ENCODE peak calls at places on chromosomes 1 and 21, in seven cellular contexts. D is endothelial cell of umbilical vein; G is fibroblast of mammary gland; P is neural progenitor cell; B is HCT116; X is HepG2; E is CD8-positive, alpha-beta T cell. O is an unnamed sample.

GRCh38 chr1:65026235-65026634 is 59.9 kb upstream of the JAK1 start:
- DNase-seq in B (no peak), P (peak), E (no peak), G (peak), D (no peak), X (no peak), O (no peak)

GRCh38 chr1:165854101-165854845 is 26.9 kb downstream of the UCK2 start:
- DNase-seq in P (peak), X (no peak), E (no peak), G (peak), B (no peak), D (peak), O (no peak)

GRCh38 chr1:153140484-153140883 is 10.2 kb downstream of the SPRR2G start:
- DNase-seq in B (no peak), D (no peak), X (no peak), G (no peak), P (no peak), E (no peak), O (no peak)

GRCh38 chr1:236394905-236395779 is 1.1 kb downstream of the EDARADD start:
- DNase-seq in E (peak), P (peak), X (no peak), D (peak), G (no peak), B (no peak), O (no peak)

GRCh38 chr21:42971897-42972275 is 2.5 kb upstream of the PKNOX1 start:
- DNase-seq in G (no peak), E (no peak), B (no peak), X (peak), D (no peak), P (no peak), O (no peak)

GRCh38 chr1:44326821-44327465 is 28.1 kb downstream of the ERI3 start:
- DNase-seq in P (no peak), X (no peak), G (no peak), D (no peak), B (no peak), E (no peak), O (no peak)

GRCh38 chr1:20280906-20281305 is 9.8 kb upstream of the VWA5B1 start:
- DNase-seq in D (no peak), E (no peak), P (no peak), B (no peak), G (no peak), X (no peak), O (no peak)

GRCh38 chr1:238552271-238552670 is 661.5 kb upstream of the ZP4 start:
- DNase-seq in P (no peak), E (no peak), X (no peak), B (no peak), G (peak), D (no peak), O (no peak)

GRCh38 chr1:78038491-78038939 is 7.3 kb upstream of the GIPC2 start:
- DNase-seq in G (peak), D (peak), B (no peak), E (no peak), P (no peak), X (no peak), O (no peak)

GRCh38 chr21:16533692-16534407 is 804.1 kb downstream of the USP25 start:
- DNase-seq in G (peak), E (no peak), D (no peak), P (no peak), X (no peak), B (no peak), O (no peak)

GRCh38 chr1:50969611-50970507 is at the start of gene CDKN2C:
- DNase-seq in P (peak), D (peak), E (peak), B (no peak), X (peak), G (peak), O (no peak)

GRCh38 chr1:202658251-202658650 is 52.0 kb downstream of the SYT2 start:
- DNase-seq in D (no peak), E (no peak), B (no peak), G (no peak), X (no peak), P (no peak), O (no peak)

GRCh38 chr21:32626633-32627196 is 14.5 kb upstream of the CFAP298 start:
- DNase-seq in E (no peak), P (no peak), G (peak), B (no peak), X (no peak), D (no peak), O (no peak)

GRCh38 chr1:68438310-68438709 is 11.4 kb downstream of the RPE65 start:
- DNase-seq in P (no peak), E (no peak), X (no peak), B (no peak), D (no peak), G (no peak), O (no peak)

GRCh38 chr21:26116456-26117011 is 54.0 kb downstream of the APP start:
- DNase-seq in B (no peak), E (no peak), X (peak), D (no peak), P (no peak), G (peak), O (peak)

GRCh38 chr1:16163882-16164820 is 8.3 kb upstream of the EPHA2 start:
- DNase-seq in G (peak), B (no peak), E (no peak), P (peak), D (peak), X (peak), O (peak)

GRCh38 chr1:21509351-21510112 is at the start of gene ALPL:
- DNase-seq in G (no peak), B (no peak), P (peak), D (no peak), E (no peak), X (no peak), O (no peak)
- TF ChIP-seq CTCF in G (no peak), B (no peak), P (no peak), D (no peak), E (no peak), X (no peak), O (no peak)

DNA sequence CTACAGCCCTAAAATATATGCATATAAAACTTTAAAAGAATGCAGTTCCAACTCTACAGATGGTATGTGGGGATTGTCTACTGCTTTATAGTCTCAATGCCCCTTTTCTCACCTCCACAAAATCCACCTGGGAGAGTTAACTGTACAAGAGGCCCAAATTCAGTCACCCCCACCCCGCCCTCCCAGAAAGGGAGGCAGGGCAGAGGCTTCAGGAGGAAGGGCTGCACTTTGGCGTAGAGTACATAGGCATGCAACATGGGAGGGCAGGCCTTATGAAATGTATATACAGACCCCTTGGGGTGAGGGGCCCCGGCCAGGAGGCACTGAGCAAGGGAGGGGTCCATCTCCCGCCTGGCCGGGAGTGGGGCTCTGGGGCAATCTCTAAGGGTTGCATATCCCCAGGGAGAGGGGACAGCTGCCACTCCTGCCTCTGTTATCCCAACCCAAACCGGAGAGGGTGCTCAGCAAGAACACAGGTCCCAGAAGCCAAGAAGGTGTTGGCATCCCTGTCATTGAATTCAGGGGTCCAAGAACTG is 1.3 kb upstream of the PYGO2 start:
- DNase-seq in D (no peak), G (no peak), E (no peak), X (no peak), P (no peak), B (no peak), O (no peak)
- H3K4me3 ChIP-seq in D (no peak), G (no peak), E (no peak), X (peak), P (peak), B (peak), O (peak)

GRCh38 chr1:3796215-3797193 is at the start of gene LRRC47:
- DNase-seq in D (peak), E (peak), B (peak), X (peak), G (peak), P (peak), O (peak)
- TF ChIP-seq CTCF in D (no peak), E (no peak), B (no peak), X (peak), G (no peak), P (no peak), O (no peak)

GRCh38 chr1:10384219-10384618 is 14.6 kb upstream of the PGD start:
- DNase-seq in P (no peak), D (no peak), E (no peak), G (no peak), B (no peak), X (no peak), O (no peak)

GRCh38 chr1:10386761-10387482 is 11.9 kb upstream of the PGD start:
- DNase-seq in X (no peak), P (no peak), B (no peak), G (no peak), E (no peak), D (no peak), O (no peak)

GRCh38 chr1:10387611-10388386 is 11.1 kb upstream of the PGD start:
- DNase-seq in P (peak), X (no peak), G (peak), B (no peak), E (no peak), D (peak), O (no peak)

GRCh38 chr1:10389271-10389973 is 9.4 kb upstream of the PGD start:
- DNase-seq in P (no peak), D (no peak), E (no peak), X (no peak), B (no peak), G (no peak), O (no peak)

DNA sequence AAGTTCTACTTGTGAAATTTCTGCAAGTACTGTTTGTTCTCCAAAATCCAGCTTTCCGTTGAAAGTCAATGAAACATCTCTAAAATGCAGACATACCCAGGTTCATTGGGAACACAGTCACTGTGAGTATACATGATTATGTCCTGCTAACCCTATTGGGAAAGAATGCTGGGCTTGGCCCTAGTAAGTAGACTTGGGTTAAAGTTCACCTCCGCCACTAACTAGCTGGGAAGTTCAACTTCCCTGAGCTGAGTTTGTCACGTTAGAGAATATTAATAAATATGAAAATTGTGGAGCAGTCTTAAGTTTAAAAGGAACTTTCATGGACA is 10.5 kb upstream of the PGD start:
- DNase-seq in E (no peak), B (no peak), D (no peak), P (no peak), G (no peak), X (peak), O (no peak)
- H3K4me3 ChIP-seq in E (no peak), B (no peak), D (no peak), P (no peak), G (no peak), X (peak), O (no peak)

GRCh38 chr1:13930151-13930550 is 230.2 kb downstream of the PRDM2 start:
- DNase-seq in D (no peak), B (peak), X (peak), E (peak), G (no peak), P (peak), O (no peak)
- TF ChIP-seq CTCF in D (no peak), B (peak), X (peak), E (no peak), G (peak), P (peak), O (peak)

DNA sequence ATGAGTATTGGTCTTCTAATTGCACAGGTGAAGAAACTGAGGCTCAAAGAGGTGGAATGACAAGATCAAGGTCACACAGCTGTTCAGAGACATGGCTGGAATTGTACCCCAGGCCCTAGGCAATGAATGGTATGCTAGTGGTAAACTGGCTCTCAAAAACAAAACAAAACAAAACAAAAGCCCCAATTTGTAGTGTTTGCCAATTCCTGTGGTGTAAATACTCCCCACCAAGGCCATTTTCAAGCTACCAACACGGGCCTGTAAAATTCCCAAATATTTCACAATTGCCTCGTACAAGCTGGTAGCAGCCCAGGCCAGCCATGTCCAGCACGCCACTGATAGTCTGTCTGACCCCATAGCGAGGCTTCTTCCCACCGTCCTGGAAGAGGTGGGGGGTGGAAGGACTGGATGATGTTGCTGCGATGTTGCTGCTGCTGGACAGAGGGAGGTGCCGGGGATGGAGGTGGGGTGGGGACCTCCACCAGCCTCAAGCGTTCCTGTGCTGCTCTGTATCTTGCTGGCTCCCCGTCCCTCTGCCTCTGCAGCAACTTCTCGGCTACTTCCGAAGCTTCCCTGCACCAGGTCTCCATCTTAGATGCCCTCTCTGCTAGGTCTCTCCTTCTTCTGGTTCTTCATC is 62.2 kb upstream of the RUNX3 start:
- DNase-seq in G (no peak), P (no peak), E (no peak), D (no peak), B (no peak), X (no peak), O (no peak)
- H3K4me3 ChIP-seq in G (no peak), P (no peak), E (peak), D (no peak), B (no peak), X (no peak), O (no peak)

DNA sequence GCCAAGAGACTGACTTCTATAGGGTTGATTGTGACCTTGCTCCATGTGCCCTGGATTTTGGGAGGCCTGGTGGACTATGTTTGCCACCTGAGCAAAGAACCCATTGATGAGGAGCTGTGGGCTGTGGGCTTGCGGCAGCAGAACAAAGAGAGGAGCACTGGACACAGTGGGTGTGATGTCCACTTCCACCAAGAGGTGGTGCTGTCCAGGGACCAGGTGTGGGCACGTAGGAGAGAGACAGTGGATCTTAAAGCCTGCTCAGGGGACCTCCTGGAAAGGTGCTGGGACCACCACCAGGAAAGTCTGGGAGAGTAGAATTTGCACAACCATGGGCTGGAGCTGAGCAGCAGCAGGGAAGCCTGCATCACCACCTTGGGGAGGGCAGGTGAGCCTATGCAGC is 106.7 kb upstream of the ETS2 start:
- DNase-seq in B (no peak), G (no peak), P (peak), E (no peak), D (peak), X (peak), O (no peak)
- TF ChIP-seq CTCF in B (no peak), G (peak), P (peak), E (no peak), D (no peak), X (peak), O (peak)

O was measured in HFF-Myc.